ENCODE peak calls at places on chromosome 2, in eight cellular contexts. One of them, this sample, is unnamed.

GRCh38 chr2:233414777-233415570 is 60.7 kb downstream of the DGKD start:
- DNase-seq in A673: no peak
- DNase-seq in lower lobe of right lung: no peak
- DNase-seq in gastrocnemius medialis: peak; percentile 89
- DNase-seq in upper lobe of right lung: no peak
- DNase-seq in heart right ventricle: no peak
- DNase-seq in BE2C: no peak
- DNase-seq in CD8-positive, alpha-beta T cell: no peak
- DNase-seq in this sample: no peak

GRCh38 chr2:189210250-189211075 is 30.9 kb upstream of the COL5A2 start:
- DNase-seq in A673: peak; percentile 86
- DNase-seq in lower lobe of right lung: no peak
- DNase-seq in gastrocnemius medialis: no peak
- DNase-seq in upper lobe of right lung: no peak
- DNase-seq in heart right ventricle: no peak
- DNase-seq in BE2C: no peak
- DNase-seq in CD8-positive, alpha-beta T cell: no peak
- DNase-seq in this sample: no peak

GRCh38 chr2:48601349-48601748 is 16.3 kb upstream of the GTF2A1L start:
- DNase-seq in A673: peak; percentile 35
- DNase-seq in lower lobe of right lung: no peak
- DNase-seq in gastrocnemius medialis: no peak
- DNase-seq in upper lobe of right lung: no peak
- DNase-seq in heart right ventricle: no peak
- DNase-seq in BE2C: peak; percentile 36
- DNase-seq in CD8-positive, alpha-beta T cell: no peak
- DNase-seq in this sample: no peak

GRCh38 chr2:201448701-201449100 is 2.6 kb downstream of the TRAK2 start:
- DNase-seq in A673: no peak
- DNase-seq in lower lobe of right lung: no peak
- DNase-seq in gastrocnemius medialis: no peak
- DNase-seq in upper lobe of right lung: no peak
- DNase-seq in heart right ventricle: no peak
- DNase-seq in BE2C: no peak
- DNase-seq in CD8-positive, alpha-beta T cell: peak; percentile 60
- DNase-seq in this sample: peak; percentile 67

GRCh38 chr2:168470188-168470879 is 14.3 kb downstream of the CERS6 start:
- DNase-seq in A673: no peak
- DNase-seq in lower lobe of right lung: no peak
- DNase-seq in gastrocnemius medialis: no peak
- DNase-seq in upper lobe of right lung: no peak
- DNase-seq in heart right ventricle: no peak
- DNase-seq in BE2C: no peak
- DNase-seq in CD8-positive, alpha-beta T cell: no peak
- DNase-seq in this sample: no peak

GRCh38 chr2:216556202-216556601 is 57.6 kb downstream of the RPL37A start:
- DNase-seq in A673: no peak
- DNase-seq in lower lobe of right lung: no peak
- DNase-seq in gastrocnemius medialis: no peak
- DNase-seq in upper lobe of right lung: no peak
- DNase-seq in heart right ventricle: no peak
- DNase-seq in BE2C: no peak
- DNase-seq in CD8-positive, alpha-beta T cell: no peak
- DNase-seq in this sample: no peak

GRCh38 chr2:160730296-160730995 is 236.8 kb upstream of the RBMS1 start:
- DNase-seq in A673: no peak
- DNase-seq in lower lobe of right lung: no peak
- DNase-seq in gastrocnemius medialis: no peak
- DNase-seq in upper lobe of right lung: no peak
- DNase-seq in heart right ventricle: no peak
- DNase-seq in BE2C: no peak
- DNase-seq in CD8-positive, alpha-beta T cell: no peak
- DNase-seq in this sample: no peak

GRCh38 chr2:238164906-238165287 is 6.1 kb downstream of the ERFE start:
- DNase-seq in A673: no peak
- DNase-seq in lower lobe of right lung: no peak
- DNase-seq in gastrocnemius medialis: no peak
- DNase-seq in upper lobe of right lung: peak; percentile 40
- DNase-seq in heart right ventricle: no peak
- DNase-seq in BE2C: no peak
- DNase-seq in CD8-positive, alpha-beta T cell: no peak
- DNase-seq in this sample: no peak

GRCh38 chr2:171669121-171669520 is 18.1 kb upstream of the DYNC1I2 start:
- DNase-seq in A673: no peak
- DNase-seq in lower lobe of right lung: no peak
- DNase-seq in gastrocnemius medialis: no peak
- DNase-seq in upper lobe of right lung: no peak
- DNase-seq in heart right ventricle: no peak
- DNase-seq in BE2C: no peak
- DNase-seq in CD8-positive, alpha-beta T cell: no peak
- DNase-seq in this sample: no peak

GRCh38 chr2:163341426-163341825 is 394.4 kb downstream of the FIGN start:
- DNase-seq in A673: no peak
- DNase-seq in lower lobe of right lung: no peak
- DNase-seq in gastrocnemius medialis: no peak
- DNase-seq in upper lobe of right lung: no peak
- DNase-seq in heart right ventricle: no peak
- DNase-seq in BE2C: no peak
- DNase-seq in CD8-positive, alpha-beta T cell: no peak
- DNase-seq in this sample: no peak

GRCh38 chr2:160695402-160696060 is 201.9 kb upstream of the RBMS1 start:
- DNase-seq in A673: peak; percentile 8
- DNase-seq in lower lobe of right lung: no peak
- DNase-seq in gastrocnemius medialis: peak; percentile 6
- DNase-seq in upper lobe of right lung: no peak
- DNase-seq in heart right ventricle: no peak
- DNase-seq in BE2C: no peak
- DNase-seq in CD8-positive, alpha-beta T cell: no peak
- DNase-seq in this sample: no peak

GRCh38 chr2:28801726-28802125 is 8.9 kb upstream of the SPDYA start:
- DNase-seq in A673: no peak
- DNase-seq in lower lobe of right lung: no peak
- DNase-seq in gastrocnemius medialis: no peak
- DNase-seq in upper lobe of right lung: no peak
- DNase-seq in heart right ventricle: no peak
- DNase-seq in BE2C: no peak
- DNase-seq in CD8-positive, alpha-beta T cell: no peak
- DNase-seq in this sample: no peak

GRCh38 chr2:11710632-11711381 is 35.6 kb upstream of the LPIN1 start:
- DNase-seq in A673: no peak
- DNase-seq in lower lobe of right lung: no peak
- DNase-seq in gastrocnemius medialis: no peak
- DNase-seq in upper lobe of right lung: no peak
- DNase-seq in heart right ventricle: no peak
- DNase-seq in BE2C: no peak
- DNase-seq in CD8-positive, alpha-beta T cell: no peak
- DNase-seq in this sample: no peak

GRCh38 chr2:11712866-11713265 is 33.6 kb upstream of the LPIN1 start:
- DNase-seq in A673: no peak
- DNase-seq in lower lobe of right lung: no peak
- DNase-seq in gastrocnemius medialis: no peak
- DNase-seq in upper lobe of right lung: no peak
- DNase-seq in heart right ventricle: no peak
- DNase-seq in BE2C: no peak
- DNase-seq in CD8-positive, alpha-beta T cell: no peak
- DNase-seq in this sample: no peak

GRCh38 chr2:11715987-11716652 is 30.3 kb upstream of the LPIN1 start:
- DNase-seq in A673: no peak
- DNase-seq in lower lobe of right lung: no peak
- DNase-seq in gastrocnemius medialis: no peak
- DNase-seq in upper lobe of right lung: no peak
- DNase-seq in heart right ventricle: no peak
- DNase-seq in BE2C: no peak
- DNase-seq in CD8-positive, alpha-beta T cell: no peak
- DNase-seq in this sample: no peak

GRCh38 chr2:11716689-11717321 is 29.6 kb upstream of the LPIN1 start:
- DNase-seq in A673: no peak
- DNase-seq in lower lobe of right lung: no peak
- DNase-seq in gastrocnemius medialis: no peak
- DNase-seq in upper lobe of right lung: no peak
- DNase-seq in heart right ventricle: no peak
- DNase-seq in BE2C: no peak
- DNase-seq in CD8-positive, alpha-beta T cell: no peak
- DNase-seq in this sample: no peak

GRCh38 chr2:11713815-11714214 is 32.6 kb upstream of the LPIN1 start:
- DNase-seq in A673: no peak
- DNase-seq in lower lobe of right lung: no peak
- DNase-seq in gastrocnemius medialis: no peak
- DNase-seq in upper lobe of right lung: no peak
- DNase-seq in heart right ventricle: no peak
- DNase-seq in BE2C: no peak
- DNase-seq in CD8-positive, alpha-beta T cell: no peak
- DNase-seq in this sample: no peak
- H3K4me1 ChIP-seq in A673: no peaks in the 10 kb centered on the region
- H3K4me1 ChIP-seq in lower lobe of right lung: peaks cover 23% of the 10 kb centered on the region
- H3K4me1 ChIP-seq in gastrocnemius medialis: peaks cover 7% of the 10 kb centered on the region
- H3K4me1 ChIP-seq in upper lobe of right lung: peaks cover 31% of the 10 kb centered on the region
- H3K4me1 ChIP-seq in heart right ventricle: peaks cover 34% of the 10 kb centered on the region
- H3K4me1 ChIP-seq in BE2C: peaks cover 19% of the 10 kb centered on the region
- H3K4me1 ChIP-seq in CD8-positive, alpha-beta T cell: no peaks in the 10 kb centered on the region
- H3K4me1 ChIP-seq in this sample: no peaks in the 10 kb centered on the region

DNA sequence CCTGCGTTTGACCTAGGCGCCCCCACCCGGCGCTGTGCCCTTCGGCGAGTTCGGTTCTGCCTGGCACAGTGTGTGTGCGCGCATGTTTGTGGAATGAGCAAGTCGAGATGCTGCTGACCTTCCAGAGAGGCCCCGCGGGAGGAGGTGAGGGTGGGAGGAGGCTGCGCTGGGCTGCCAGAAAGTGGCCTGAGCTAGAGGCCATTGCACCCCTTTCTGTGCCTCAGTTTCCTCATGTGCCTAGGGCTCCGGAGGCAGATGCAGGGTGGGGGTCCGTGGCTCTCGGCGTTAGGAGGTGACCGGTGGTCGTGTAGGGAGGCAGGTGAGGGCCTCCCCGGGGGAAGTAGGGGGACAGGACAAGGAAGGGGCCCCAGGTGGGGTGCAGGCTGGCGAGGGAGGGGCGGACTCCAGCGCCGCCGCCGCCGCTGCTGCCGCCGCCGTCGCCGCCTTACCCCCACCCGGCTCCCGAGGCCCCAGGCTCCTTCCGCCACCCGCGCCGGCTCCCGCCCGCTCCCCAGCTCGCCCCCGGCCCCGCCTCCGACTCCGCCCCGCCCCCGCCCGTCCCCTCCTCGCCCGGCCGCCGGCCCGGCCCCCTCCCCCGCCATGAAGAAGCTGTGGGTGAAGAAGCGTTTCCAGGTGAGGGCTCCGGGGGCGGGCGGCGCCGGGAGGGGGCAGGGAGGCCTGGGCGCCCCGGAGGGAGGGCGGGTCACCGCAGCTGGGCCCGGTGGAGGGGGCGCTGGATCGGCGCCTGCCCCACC is 7.0 kb downstream of the SPEG start:
- DNase-seq in A673: peak; percentile 50
- DNase-seq in lower lobe of right lung: no peak
- DNase-seq in gastrocnemius medialis: no peak
- DNase-seq in upper lobe of right lung: no peak
- DNase-seq in heart right ventricle: no peak
- DNase-seq in BE2C: peak; percentile 82
- DNase-seq in CD8-positive, alpha-beta T cell: peak; percentile 56
- DNase-seq in this sample: peak; percentile 23
- H3K27me3 ChIP-seq in A673: no peaks in the 10 kb centered on the region
- H3K27me3 ChIP-seq in lower lobe of right lung: peaks cover 41% of the 10 kb centered on the region
- H3K27me3 ChIP-seq in gastrocnemius medialis: no peaks in the 10 kb centered on the region
- H3K27me3 ChIP-seq in upper lobe of right lung: peaks cover 24% of the 10 kb centered on the region
- H3K27me3 ChIP-seq in heart right ventricle: peaks cover 17% of the 10 kb centered on the region
- H3K27me3 ChIP-seq in BE2C: no peaks in the 10 kb centered on the region
- H3K27me3 ChIP-seq in CD8-positive, alpha-beta T cell: no peaks in the 10 kb centered on the region
- H3K27me3 ChIP-seq in this sample: peaks cover 2% of the 10 kb centered on the region

GRCh38 chr2:230412369-230412706 is 3.7 kb upstream of the SP100 start:
- DNase-seq in A673: no peak
- DNase-seq in lower lobe of right lung: no peak
- DNase-seq in gastrocnemius medialis: no peak
- DNase-seq in upper lobe of right lung: no peak
- DNase-seq in heart right ventricle: no peak
- DNase-seq in BE2C: no peak
- DNase-seq in CD8-positive, alpha-beta T cell: no peak
- DNase-seq in this sample: no peak

GRCh38 chr2:230414302-230414701 is 1.7 kb upstream of the SP100 start:
- DNase-seq in A673: no peak
- DNase-seq in lower lobe of right lung: no peak
- DNase-seq in gastrocnemius medialis: no peak
- DNase-seq in upper lobe of right lung: no peak
- DNase-seq in heart right ventricle: no peak
- DNase-seq in BE2C: no peak
- DNase-seq in CD8-positive, alpha-beta T cell: no peak
- DNase-seq in this sample: no peak

GRCh38 chr2:230413465-230413864 is 2.5 kb upstream of the SP100 start:
- DNase-seq in A673: no peak
- DNase-seq in lower lobe of right lung: no peak
- DNase-seq in gastrocnemius medialis: no peak
- DNase-seq in upper lobe of right lung: no peak
- DNase-seq in heart right ventricle: no peak
- DNase-seq in BE2C: no peak
- DNase-seq in CD8-positive, alpha-beta T cell: no peak
- DNase-seq in this sample: peak; percentile 22

GRCh38 chr2:230411484-230412368 is 4.3 kb upstream of the SP100 start:
- DNase-seq in A673: peak; percentile 41
- DNase-seq in lower lobe of right lung: peak; percentile 76
- DNase-seq in gastrocnemius medialis: no peak
- DNase-seq in upper lobe of right lung: peak; percentile 87
- DNase-seq in heart right ventricle: peak; percentile 75
- DNase-seq in BE2C: peak; percentile 50
- DNase-seq in CD8-positive, alpha-beta T cell: peak; percentile 49
- DNase-seq in this sample: peak; percentile 61

DNA sequence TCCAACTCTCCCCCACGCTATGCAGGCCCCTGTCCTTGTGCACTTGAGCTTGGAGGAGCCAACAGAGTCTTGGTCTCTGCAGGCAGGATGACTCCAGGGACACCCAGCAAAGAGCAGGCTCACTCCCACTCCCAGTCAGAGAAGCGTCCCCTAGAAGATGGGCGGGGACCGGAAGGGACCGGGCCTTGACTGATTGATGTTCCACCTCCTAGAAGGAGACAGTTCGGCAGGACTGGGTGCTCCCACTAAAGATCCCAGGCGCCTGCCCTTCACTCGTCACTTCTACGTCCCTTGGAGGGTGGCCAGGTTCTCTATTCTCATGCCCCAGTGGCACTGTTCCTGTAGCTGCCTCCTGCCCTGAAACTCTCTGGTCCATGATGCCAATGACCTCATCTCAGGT is 3.2 kb upstream of the SP100 start:
- DNase-seq in A673: no peak
- DNase-seq in lower lobe of right lung: no peak
- DNase-seq in gastrocnemius medialis: no peak
- DNase-seq in upper lobe of right lung: no peak
- DNase-seq in heart right ventricle: no peak
- DNase-seq in BE2C: no peak
- DNase-seq in CD8-positive, alpha-beta T cell: no peak
- DNase-seq in this sample: no peak
- H3K4me1 ChIP-seq in A673: no peaks in the 10 kb centered on the region
- H3K4me1 ChIP-seq in lower lobe of right lung: peaks cover 60% of the 10 kb centered on the region
- H3K4me1 ChIP-seq in gastrocnemius medialis: peaks cover 16% of the 10 kb centered on the region
- H3K4me1 ChIP-seq in upper lobe of right lung: peaks cover 23% of the 10 kb centered on the region
- H3K4me1 ChIP-seq in heart right ventricle: peaks cover 85% of the 10 kb centered on the region
- H3K4me1 ChIP-seq in BE2C: no peaks in the 10 kb centered on the region
- H3K4me1 ChIP-seq in CD8-positive, alpha-beta T cell: peaks cover 52% of the 10 kb centered on the region
- H3K4me1 ChIP-seq in this sample: peaks cover 29% of the 10 kb centered on the region

DNA sequence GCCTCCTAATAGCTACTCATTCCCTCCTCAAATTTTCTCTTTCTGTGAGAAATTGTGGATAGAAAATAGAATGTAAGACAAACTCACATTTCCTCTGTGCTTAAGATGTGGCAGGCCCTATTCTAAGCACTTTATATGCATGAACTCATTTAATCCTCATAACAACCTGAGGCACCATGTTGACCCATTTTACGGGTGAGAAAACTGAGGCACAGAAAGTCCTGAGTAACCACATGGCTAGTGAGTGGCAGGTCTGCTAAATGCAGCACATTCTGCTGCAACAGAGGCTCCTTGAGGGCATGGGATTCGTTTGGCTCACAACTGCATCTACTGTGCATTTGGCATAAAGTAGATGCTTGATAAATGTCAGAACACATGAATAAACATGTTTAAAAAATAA is 22.7 kb upstream of the RNF149 start:
- DNase-seq in A673: no peak
- DNase-seq in lower lobe of right lung: no peak
- DNase-seq in gastrocnemius medialis: no peak
- DNase-seq in upper lobe of right lung: no peak
- DNase-seq in heart right ventricle: no peak
- DNase-seq in BE2C: no peak
- DNase-seq in CD8-positive, alpha-beta T cell: no peak
- DNase-seq in this sample: no peak
- H3K27me3 ChIP-seq in A673: no peaks in the 10 kb centered on the region
- H3K27me3 ChIP-seq in lower lobe of right lung: no peaks in the 10 kb centered on the region
- H3K27me3 ChIP-seq in gastrocnemius medialis: no peaks in the 10 kb centered on the region
- H3K27me3 ChIP-seq in upper lobe of right lung: no peaks in the 10 kb centered on the region
- H3K27me3 ChIP-seq in heart right ventricle: no peaks in the 10 kb centered on the region
- H3K27me3 ChIP-seq in BE2C: no peaks in the 10 kb centered on the region
- H3K27me3 ChIP-seq in CD8-positive, alpha-beta T cell: no peaks in the 10 kb centered on the region
- H3K27me3 ChIP-seq in this sample: no peaks in the 10 kb centered on the region